ENCODE peak calls at places on chromosomes 1 and 21, in four cellular contexts. U is A549, Z is spleen, H is SK-N-SH. C is an unnamed sample.

GRCh38 chr1:205547932-205548827 is 43.7 kb downstream of the CDK18 start:
- DNase-seq in U (no peak), H (no peak), Z (no peak), C (no peak)

GRCh38 chr1:221228594-221228993 is 349.4 kb downstream of the HLX start:
- DNase-seq in H (no peak), Z (no peak), U (no peak), C (peak)

GRCh38 chr1:231053493-231054162 is 13.6 kb upstream of the FAM89A start:
- DNase-seq in H (no peak), U (no peak), Z (no peak), C (no peak)

GRCh38 chr1:62595647-62596046 is 1.7 kb upstream of the ANGPTL3 start:
- DNase-seq in H (no peak), U (no peak), Z (no peak), C (no peak)

GRCh38 chr1:169460193-169460833 is 25.4 kb downstream of the SLC19A2 start:
- DNase-seq in U (no peak), H (peak), Z (no peak), C (peak)

GRCh38 chr1:215277537-215277936 is 195.0 kb downstream of the KCNK2 start:
- DNase-seq in H (no peak), U (no peak), Z (no peak), C (no peak)

GRCh38 chr1:100322436-100323211 is 29.7 kb upstream of the CDC14A start:
- DNase-seq in H (no peak), U (peak), Z (no peak), C (no peak)

GRCh38 chr1:191993549-191993948 is 164.7 kb upstream of the RGS18 start:
- DNase-seq in H (no peak), Z (no peak), U (no peak), C (peak)

GRCh38 chr1:205057808-205058575 is 15.0 kb downstream of the CNTN2 start:
- DNase-seq in Z (peak), U (no peak), H (no peak), C (no peak)

DNA sequence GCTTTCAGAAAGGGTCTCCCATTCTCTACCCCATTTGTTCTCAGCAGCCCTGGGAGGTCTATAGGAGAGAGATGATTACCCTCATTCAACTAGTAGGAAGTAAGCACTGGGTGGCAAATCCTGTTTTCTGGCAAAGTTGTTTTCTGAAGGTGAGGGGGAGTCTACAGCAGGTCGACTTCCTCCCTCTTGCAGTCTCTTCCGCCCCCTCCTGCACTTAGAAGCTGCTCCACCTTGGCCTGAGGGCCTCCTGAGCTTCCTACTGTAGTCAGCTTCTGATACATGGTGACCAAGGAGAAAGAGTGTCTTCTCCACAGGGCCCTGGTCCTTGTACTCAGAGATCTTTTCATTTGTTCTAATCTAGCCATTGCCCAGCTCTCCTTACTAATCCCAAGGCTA is 93.1 kb downstream of the RGL1 start:
- DNase-seq in H (no peak), U (no peak), Z (no peak), C (no peak)
- H3K27ac ChIP-seq in H (no peak), U (no peak), Z (peak), C (no peak)

DNA sequence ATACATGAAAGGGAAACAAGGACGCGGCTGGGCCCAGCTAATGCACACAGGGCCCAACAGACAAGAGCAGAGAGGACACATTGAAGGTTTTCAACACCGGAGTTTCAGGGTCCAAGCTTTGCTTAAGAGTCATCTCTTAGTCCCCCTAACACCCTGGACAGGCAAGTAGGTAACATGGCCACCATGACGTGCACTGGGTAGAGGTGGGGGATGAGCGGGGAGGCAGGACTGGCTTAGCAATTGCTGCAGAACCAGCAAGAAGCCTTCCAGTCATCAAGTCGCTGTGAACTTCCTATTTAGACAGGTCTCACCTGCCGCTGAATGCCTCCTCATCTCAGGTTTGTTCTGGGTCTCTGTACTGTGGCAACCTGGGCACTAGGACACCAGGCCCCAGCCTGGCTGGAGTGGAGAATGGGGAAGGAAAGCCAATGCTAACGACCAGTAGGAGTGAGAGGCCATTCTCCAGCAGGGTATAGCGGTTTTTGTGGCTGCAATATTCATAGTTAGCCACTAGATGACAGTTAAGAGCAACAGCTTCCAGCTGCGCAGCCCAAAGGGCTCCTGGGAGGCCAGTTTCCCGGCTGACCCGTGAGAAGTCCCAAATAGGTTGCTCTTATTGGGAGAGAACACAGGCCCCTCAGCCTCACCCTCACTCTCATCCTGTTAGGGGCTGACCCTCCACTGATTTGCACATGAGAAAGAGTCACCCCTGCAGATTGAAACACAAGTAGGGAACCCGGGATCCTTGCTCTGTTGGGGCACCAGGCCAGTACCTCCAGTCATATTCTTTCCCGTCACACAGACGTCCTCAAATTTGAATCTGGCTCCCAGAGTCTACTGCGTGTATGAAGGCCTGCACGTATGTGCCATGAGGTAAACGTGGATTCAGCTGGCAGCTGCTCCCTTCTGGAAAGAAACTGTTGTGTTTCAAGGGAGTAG is 6.0 kb upstream of the PIGC start:
- DNase-seq in Z (peak), U (peak), H (peak), C (peak)
- H3K27ac ChIP-seq in Z (no peak), U (peak), H (no peak), C (no peak)

GRCh38 chr1:178870944-178871343 is at the start of gene ANGPTL1:
- DNase-seq in Z (no peak), U (no peak), H (no peak), C (no peak)
- H3K27ac ChIP-seq in Z (peak), U (no peak), H (peak), C (no peak)

GRCh38 chr21:42722808-42723470 is 69.5 kb downstream of the PDE9A start:
- DNase-seq in Z (no peak), U (no peak), H (no peak), C (no peak)
- H3K27ac ChIP-seq in Z (peak), U (no peak), H (no peak), C (no peak)

GRCh38 chr1:2404890-2405511 is 7.4 kb downstream of the PEX10 start:
- DNase-seq in H (no peak), U (no peak), Z (no peak), C (no peak)
- H3K27ac ChIP-seq in H (no peak), U (no peak), Z (peak), C (no peak)

GRCh38 chr1:27961646-27962221 is 2.0 kb downstream of the XKR8 start:
- DNase-seq in H (no peak), Z (no peak), U (no peak), C (no peak)
- H3K27ac ChIP-seq in H (no peak), Z (peak), U (no peak), C (no peak)

DNA sequence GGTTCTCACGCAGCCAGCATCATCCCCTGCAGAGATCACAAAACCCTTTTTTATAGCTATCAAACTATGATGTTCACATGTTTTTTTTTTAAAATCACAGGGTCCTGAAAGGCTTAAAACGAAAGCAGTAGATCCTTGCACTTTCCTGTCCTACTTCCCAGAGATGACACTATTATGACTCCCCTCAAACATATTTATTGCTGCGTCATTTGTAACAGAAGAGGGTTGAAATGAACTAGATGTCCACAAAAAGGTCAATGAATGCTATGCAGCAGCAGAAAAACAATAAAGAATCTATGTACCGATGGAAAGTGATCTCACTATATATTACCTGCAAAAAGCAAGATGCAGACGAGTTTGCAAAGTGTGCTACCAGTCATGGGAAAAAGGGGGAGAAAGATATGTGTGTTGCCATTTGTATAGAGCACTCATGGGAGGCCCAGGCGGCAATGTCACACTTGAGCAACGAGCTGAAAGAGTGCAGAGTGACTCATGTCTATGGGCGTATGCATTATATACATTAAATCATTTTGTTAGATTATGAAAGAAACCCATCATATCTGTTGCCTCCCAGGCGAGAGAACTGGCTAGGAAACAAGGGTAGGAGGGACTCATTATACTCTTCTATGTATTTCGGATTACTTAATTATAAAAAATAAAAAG is 68.9 kb upstream of the PARP1 start:
- DNase-seq in H (no peak), U (no peak), Z (no peak), C (no peak)
- H3K27ac ChIP-seq in H (no peak), U (no peak), Z (no peak), C (no peak)

GRCh38 chr1:211344335-211344664 is 17.7 kb downstream of the TRAF5 start:
- DNase-seq in H (no peak), Z (no peak), U (no peak), C (no peak)
- H3K27ac ChIP-seq in H (no peak), Z (no peak), U (no peak), C (no peak)

DNA sequence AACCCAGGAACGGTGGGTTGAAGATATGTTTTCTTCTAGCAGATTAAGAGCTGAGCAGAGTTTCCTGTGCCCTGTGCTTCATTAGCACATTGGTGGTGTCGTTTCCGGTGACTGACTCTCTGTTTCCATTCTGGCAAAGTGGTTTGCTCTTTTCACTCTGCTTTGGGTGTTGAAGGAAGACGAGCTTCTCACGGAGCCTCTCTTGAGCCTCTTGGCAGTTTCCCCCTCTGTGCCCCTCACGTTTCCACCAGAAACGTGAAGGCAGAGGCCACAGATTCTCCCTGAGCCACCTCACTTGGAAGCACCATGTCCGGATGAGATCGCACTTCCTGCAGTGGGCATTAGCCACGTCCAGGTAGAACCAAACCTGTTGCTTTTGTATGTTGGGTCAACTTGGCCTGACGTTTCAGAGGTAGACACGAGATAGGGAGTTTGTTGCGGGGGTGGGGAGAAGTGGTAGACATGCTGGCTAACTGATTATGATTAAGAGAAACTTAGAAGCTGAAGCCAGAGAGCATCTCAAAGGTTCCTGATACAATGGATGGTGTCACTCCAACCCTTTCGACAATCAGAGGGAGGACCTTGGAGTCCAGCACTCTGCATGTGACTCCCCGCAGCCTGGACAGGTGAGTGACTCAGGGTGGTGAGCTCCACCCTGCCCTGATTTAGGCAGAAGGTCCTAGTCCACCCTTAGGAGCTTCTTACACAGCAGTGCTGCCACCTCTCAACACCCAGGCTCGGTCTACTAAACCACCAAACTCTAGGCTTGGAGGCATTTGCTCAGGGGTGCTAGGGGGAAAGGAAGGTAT is at the start of gene LAX1:
- DNase-seq in H (no peak), Z (no peak), U (no peak), C (no peak)
- H3K27ac ChIP-seq in H (no peak), Z (peak), U (no peak), C (no peak)

GRCh38 chr1:37612186-37612585 is 16.4 kb upstream of the GNL2 start:
- DNase-seq in U (no peak), H (no peak), Z (no peak), C (no peak)

GRCh38 chr1:37621326-37621870 is 13.3 kb downstream of the RSPO1 start:
- DNase-seq in Z (no peak), H (no peak), U (no peak), C (no peak)

GRCh38 chr1:37614105-37614504 is 18.4 kb upstream of the GNL2 start:
- DNase-seq in U (no peak), Z (no peak), H (no peak), C (no peak)

GRCh38 chr1:37620707-37621106 is 14.0 kb downstream of the RSPO1 start:
- DNase-seq in U (no peak), Z (no peak), H (no peak), C (no peak)

DNA sequence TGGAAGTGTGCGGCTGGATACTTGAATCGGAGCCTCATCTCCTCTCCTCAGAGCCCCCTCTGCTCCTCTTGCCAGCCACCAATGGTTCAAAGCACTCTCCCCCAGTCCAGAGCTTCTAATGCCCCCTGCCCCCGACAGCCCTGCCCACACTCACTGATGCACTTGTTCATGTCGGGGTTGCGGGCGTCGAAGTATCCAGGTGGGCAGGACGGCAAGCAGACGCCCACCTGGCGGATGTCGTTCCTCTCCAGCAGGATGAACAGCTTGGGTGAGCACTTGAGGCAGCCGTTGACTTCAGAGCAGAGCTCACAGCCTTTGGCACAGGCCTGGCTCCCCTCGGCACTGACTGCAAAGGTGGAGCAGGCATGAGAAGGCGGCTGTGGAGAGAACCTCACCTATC is 18.4 kb downstream of the RSPO1 start:
- DNase-seq in U (no peak), Z (no peak), H (no peak), C (no peak)
- H3K27ac ChIP-seq in U (no peak), Z (no peak), H (no peak), C (no peak)